ENCODE peak calls at places on chromosome 2, in four cellular contexts. One of them, this sample, is unnamed.

GRCh38 chr2:161044095-161044874 is 115.9 kb upstream of the TANK start:
- DNase-seq in T-cell: no peak
- DNase-seq in psoas muscle: peak
- DNase-seq in adrenal gland: no peak
- DNase-seq in this sample: peak

GRCh38 chr2:8268172-8268783 is 413.6 kb upstream of the ID2 start:
- DNase-seq in psoas muscle: no peak
- DNase-seq in adrenal gland: no peak
- DNase-seq in T-cell: no peak
- DNase-seq in this sample: no peak

GRCh38 chr2:5365871-5366461 is 326.2 kb upstream of the SOX11 start:
- DNase-seq in T-cell: no peak
- DNase-seq in psoas muscle: peak
- DNase-seq in adrenal gland: peak
- DNase-seq in this sample: peak

GRCh38 chr2:234670052-234670451 is 173.2 kb upstream of the ARL4C start:
- DNase-seq in T-cell: no peak
- DNase-seq in psoas muscle: no peak
- DNase-seq in adrenal gland: no peak
- DNase-seq in this sample: no peak

GRCh38 chr2:190714958-190715357 is 66.1 kb downstream of the NAB1 start:
- DNase-seq in T-cell: no peak
- DNase-seq in psoas muscle: no peak
- DNase-seq in adrenal gland: no peak
- DNase-seq in this sample: no peak

GRCh38 chr2:73759287-73759764 is 20.6 kb downstream of the DUSP11 start:
- DNase-seq in psoas muscle: no peak
- DNase-seq in T-cell: no peak
- DNase-seq in adrenal gland: peak
- DNase-seq in this sample: no peak

GRCh38 chr2:125567100-125567499 is 1088.9 kb upstream of the GYPC start:
- DNase-seq in psoas muscle: no peak
- DNase-seq in adrenal gland: no peak
- DNase-seq in T-cell: no peak
- DNase-seq in this sample: no peak

GRCh38 chr2:192243488-192243887 is 48.8 kb upstream of the TMEFF2 start:
- DNase-seq in adrenal gland: no peak
- DNase-seq in T-cell: no peak
- DNase-seq in psoas muscle: no peak
- DNase-seq in this sample: no peak

GRCh38 chr2:168910330-168910729 is 9.2 kb downstream of the G6PC2 start:
- DNase-seq in T-cell: no peak
- DNase-seq in psoas muscle: no peak
- DNase-seq in adrenal gland: no peak
- DNase-seq in this sample: no peak

GRCh38 chr2:200622106-200622505 is 36.3 kb downstream of the AOX1 start:
- DNase-seq in adrenal gland: no peak
- DNase-seq in psoas muscle: no peak
- DNase-seq in T-cell: no peak
- DNase-seq in this sample: no peak

GRCh38 chr2:131828164-131828561 is 300.5 kb downstream of the CCDC74A start:
- DNase-seq in adrenal gland: no peak
- DNase-seq in psoas muscle: no peak
- DNase-seq in T-cell: no peak
- DNase-seq in this sample: no peak

GRCh38 chr2:82998770-82999169 is 1460.3 kb downstream of the SUCLG1 start:
- DNase-seq in psoas muscle: no peak
- DNase-seq in adrenal gland: no peak
- DNase-seq in T-cell: no peak
- DNase-seq in this sample: no peak

GRCh38 chr2:52861606-52862005 is 906.0 kb upstream of the CHAC2 start:
- DNase-seq in psoas muscle: no peak
- DNase-seq in T-cell: no peak
- DNase-seq in adrenal gland: no peak
- DNase-seq in this sample: no peak

GRCh38 chr2:150610670-150611279 is 123.3 kb upstream of the RND3 start:
- DNase-seq in adrenal gland: peak
- DNase-seq in psoas muscle: no peak
- DNase-seq in T-cell: no peak
- DNase-seq in this sample: peak

GRCh38 chr2:86068098-86069047 is 37.3 kb downstream of the POLR1A start:
- DNase-seq in T-cell: peak
- DNase-seq in adrenal gland: no peak
- DNase-seq in psoas muscle: peak
- DNase-seq in this sample: no peak

GRCh38 chr2:239697765-239698164 is 296.9 kb upstream of the HDAC4 start:
- DNase-seq in T-cell: no peak
- DNase-seq in adrenal gland: no peak
- DNase-seq in psoas muscle: no peak
- DNase-seq in this sample: no peak

GRCh38 chr2:141399270-141399669 is 731.5 kb downstream of the LRP1B start:
- DNase-seq in T-cell: no peak
- DNase-seq in psoas muscle: no peak
- DNase-seq in adrenal gland: no peak
- DNase-seq in this sample: no peak